ENCODE peak calls at places on chromosome 3, in four cellular contexts. T, V, P and S are unnamed samples.

GRCh38 chr3:44999782-45000181 is 23.7 kb downstream of the EXOSC7 start:
- DNase-seq in T (no peak), V (no peak), P (no peak), S (peak)

GRCh38 chr3:31237887-31238286 is 294.8 kb upstream of the STT3B start:
- DNase-seq in T (no peak), V (no peak), P (no peak), S (no peak)

GRCh38 chr3:195181781-195182469 is 89.0 kb downstream of the XXYLT1 start:
- DNase-seq in T (no peak), V (peak), P (no peak), S (peak)

GRCh38 chr3:72746412-72747411 is 101.5 kb downstream of the SHQ1 start:
- DNase-seq in T (peak), V (no peak), P (peak), S (peak)

GRCh38 chr3:3038201-3038991 is 71.8 kb downstream of the IL5RA start:
- DNase-seq in T (no peak), V (peak), P (no peak), S (peak)

GRCh38 chr3:32910954-32911353 is 40.5 kb upstream of the CCR4 start:
- DNase-seq in T (peak), V (no peak), P (no peak), S (no peak)

GRCh38 chr3:152444029-152444641 is 175.4 kb downstream of the MBNL1 start:
- DNase-seq in T (peak), V (no peak), P (peak), S (peak)

GRCh38 chr3:137958635-137959034 is 51.3 kb upstream of the CLDN18 start:
- DNase-seq in T (no peak), V (no peak), P (no peak), S (no peak)

GRCh38 chr3:192899540-192899982 is 18.1 kb downstream of the MB21D2 start:
- DNase-seq in T (peak), V (no peak), P (peak), S (peak)

GRCh38 chr3:143002083-143002712 is 828 bp downstream of the U2SURP start:
- DNase-seq in T (peak), V (no peak), P (peak), S (peak)

GRCh38 chr3:126524429-126524988 is 554 bp downstream of the CHST13 start:
- DNase-seq in T (no peak), V (no peak), P (no peak), S (no peak)

GRCh38 chr3:195450731-195451229 is 8.0 kb upstream of the ACAP2 start:
- DNase-seq in T (peak), V (peak), P (peak), S (peak)

GRCh38 chr3:22859618-22860017 is 343.5 kb upstream of the UBE2E2 start:
- DNase-seq in T (no peak), V (no peak), P (no peak), S (no peak)

GRCh38 chr3:46935168-46935858 is 41.2 kb downstream of the CCDC12 start:
- DNase-seq in T (peak), V (peak), P (peak), S (peak)

GRCh38 chr3:11159421-11159904 is 5.2 kb downstream of the HRH1 start:
- DNase-seq in T (peak), V (peak), P (peak), S (peak)

GRCh38 chr3:124883766-124884473 is 3.2 kb downstream of the ITGB5 start:
- DNase-seq in T (no peak), V (no peak), P (no peak), S (peak)

DNA sequence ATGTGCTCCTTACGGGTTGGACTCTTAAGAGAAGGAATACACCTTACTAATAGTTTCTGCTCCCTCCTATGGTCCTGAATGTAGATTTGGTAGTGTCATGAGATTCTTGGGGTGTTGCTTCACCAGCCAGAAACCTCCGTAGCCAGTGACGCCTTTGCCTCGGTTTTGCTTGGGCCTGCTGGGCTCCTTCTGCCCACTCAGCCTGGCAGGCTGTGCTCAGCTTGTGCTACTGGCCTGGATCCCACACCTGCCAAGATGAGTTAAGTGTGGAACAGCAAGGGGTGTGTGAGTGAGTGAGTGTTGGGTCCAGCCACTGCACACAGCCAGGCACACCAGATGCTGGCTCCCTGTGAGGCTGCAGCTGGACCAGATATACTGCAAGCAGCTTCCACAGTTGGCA is 560.1 kb downstream of the NLGN1 start:
- DNase-seq in T (no peak), V (no peak), P (no peak), S (no peak)
- H3K4me3 ChIP-seq in T (no peak), V (no peak), P (no peak), S (no peak)

GRCh38 chr3:184142199-184142598 is 7.0 kb downstream of the EIF2B5 start:
- DNase-seq in T (no peak), V (no peak), P (no peak), S (no peak)

GRCh38 chr3:184143327-184143726 is 8.2 kb downstream of the EIF2B5 start:
- DNase-seq in T (no peak), V (no peak), P (no peak), S (no peak)

GRCh38 chr3:184144505-184144904 is 9.3 kb downstream of the EIF2B5 start:
- DNase-seq in T (no peak), V (no peak), P (no peak), S (no peak)

GRCh38 chr3:184145881-184146280 is 9.3 kb upstream of the DVL3 start:
- DNase-seq in T (no peak), V (no peak), P (no peak), S (no peak)

DNA sequence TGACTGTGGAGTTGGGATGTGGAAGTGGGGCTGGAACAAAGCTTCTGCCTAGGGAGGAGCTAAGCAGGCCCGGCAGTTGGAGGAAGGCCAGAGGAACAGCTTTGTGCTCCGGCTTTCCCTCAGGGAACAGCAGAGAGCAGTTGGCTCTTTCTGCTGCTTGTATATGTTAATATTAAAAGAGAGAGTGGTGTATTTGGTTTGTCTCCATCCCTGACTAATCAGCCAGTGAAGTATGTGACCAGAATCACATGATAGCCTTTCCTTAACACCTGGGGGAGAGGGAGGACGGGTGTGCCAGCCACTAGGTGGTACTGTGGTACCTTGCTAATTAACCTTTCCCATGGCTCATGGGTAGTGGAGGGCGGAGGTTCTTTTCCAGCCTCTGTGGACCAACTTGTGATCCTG is 10.0 kb downstream of the EIF2B5 start:
- DNase-seq in T (peak), V (peak), P (peak), S (peak)
- TF ChIP-seq CTCF in T (peak), V (peak), P (peak), S (peak)

GRCh38 chr3:38022887-38023709 is 6.3 kb downstream of the PLCD1 start:
- DNase-seq in T (no peak), V (no peak), P (no peak), S (no peak)
- H3K4me3 ChIP-seq in T (peak), V (no peak), P (no peak), S (no peak)

GRCh38 chr3:120177151-120177550 is 82.9 kb upstream of the GSK3B start:
- DNase-seq in T (peak), V (peak), P (peak), S (peak)

GRCh38 chr3:120180731-120181412 is 86.6 kb upstream of the GSK3B start:
- DNase-seq in T (no peak), V (no peak), P (no peak), S (peak)

GRCh38 chr3:120177907-120178306 is 83.7 kb upstream of the GSK3B start:
- DNase-seq in T (peak), V (no peak), P (peak), S (no peak)

GRCh38 chr3:120181632-120182031 is 87.4 kb upstream of the GSK3B start:
- DNase-seq in T (no peak), V (no peak), P (no peak), S (no peak)

GRCh38 chr3:120182613-120183524 is 88.6 kb upstream of the GSK3B start:
- DNase-seq in T (peak), V (no peak), P (peak), S (peak)
- TF ChIP-seq CTCF in T (peak), V (no peak), P (peak), S (peak)